ENCODE peak calls at places on chromosome 11, in nine cellular contexts. H is activated CD8-positive, alpha-beta memory T cell treated with anti-CD3 and anti-CD28 coated beads for 1 hour; R is stimulated activated CD4-positive, alpha-beta T cell treated with anti-CD3 and anti-CD28 coated beads, Interleukin-1b, Interleukin-23, amount 100 ng/mL, for 24 hours; Y is hepatic stellate cell; I is C1 segment of cervical spinal cord; N is activated CD4-positive, alpha-beta memory T cell treated with anti-CD3 and anti-CD28 coated beads, Interleukin-2, amount 10 ng/mL, durations not matched to agents 7 days and 5 days; Z is T1000; G is H1; P is NB4. S is an unnamed sample.

GRCh38 chr11:57349491-57350274 is 11.5 kb downstream of the P2RX3 start:
- DNase-seq in H (no peak), R (peak; percentile 53), Y (peak; percentile 81), I (peak; percentile 31), N (peak; percentile 62), Z (peak; percentile 27), G (peak; percentile 98), P (peak; percentile 63), S (no peak)

GRCh38 chr11:121614661-121615240 is 162.0 kb upstream of the SORL1-AS1 start:
- DNase-seq in H (no peak), R (no peak), Y (no peak), I (no peak), N (no peak), Z (no peak), G (no peak), P (no peak), S (no peak)

GRCh38 chr11:28463826-28464225 is 355.6 kb downstream of the METTL15 start:
- DNase-seq in H (no peak), R (no peak), Y (no peak), I (no peak), N (no peak), Z (no peak), G (no peak), P (no peak), S (no peak)

GRCh38 chr11:73308003-73308962 is at the start of gene ARHGEF17:
- DNase-seq in H (no peak), R (no peak), Y (peak; percentile 83), I (peak; percentile 71), N (peak; percentile 26), Z (no peak), G (peak; percentile 87), P (peak; percentile 96), S (no peak)

GRCh38 chr11:88421530-88421929 is 84.0 kb upstream of the CTSC start:
- DNase-seq in H (no peak), R (no peak), Y (no peak), I (no peak), N (peak; percentile 67), Z (no peak), G (no peak), P (peak; percentile 86), S (no peak)

GRCh38 chr11:117857734-117858369 is 18.6 kb downstream of the FXYD6 start:
- DNase-seq in H (no peak), R (no peak), Y (no peak), I (no peak), N (no peak), Z (no peak), G (no peak), P (no peak), S (no peak)

GRCh38 chr11:59801981-59802638 is 8.5 kb downstream of the MRPL16 start:
- DNase-seq in H (no peak), R (no peak), Y (no peak), I (peak; percentile 39), N (no peak), Z (no peak), G (no peak), P (no peak), S (no peak)

GRCh38 chr11:65116370-65117205 is 913 bp downstream of the ZNHIT2 start:
- DNase-seq in H (no peak), R (no peak), Y (no peak), I (no peak), N (peak; percentile 70), Z (no peak), G (peak; percentile 66), P (peak; percentile 70), S (no peak)

GRCh38 chr11:117620659-117621058 is 176.4 kb downstream of the DSCAML1 start:
- DNase-seq in H (no peak), R (no peak), Y (no peak), I (no peak), N (no peak), Z (no peak), G (no peak), P (no peak), S (no peak)

GRCh38 chr11:46006418-46007070 is 84.1 kb downstream of the LARGE2 start:
- DNase-seq in H (no peak), R (no peak), Y (peak; percentile 71), I (no peak), N (no peak), Z (peak; percentile 1), G (no peak), P (peak; percentile 76), S (peak; percentile 2)

GRCh38 chr11:69249641-69250502 is 44.1 kb upstream of the MYEOV start:
- DNase-seq in H (no peak), R (no peak), Y (no peak), I (no peak), N (no peak), Z (no peak), G (peak; percentile 67), P (no peak), S (no peak)

GRCh38 chr11:65425105-65425970 is 2.7 kb downstream of the NEAT1 start:
- DNase-seq in H (peak; percentile 78), R (no peak), Y (no peak), I (no peak), N (peak; percentile 86), Z (no peak), G (no peak), P (peak; percentile 90), S (no peak)

GRCh38 chr11:120215634-120216033 is 4.8 kb downstream of the OAF start:
- DNase-seq in H (no peak), R (no peak), Y (peak; percentile 86), I (no peak), N (no peak), Z (no peak), G (no peak), P (no peak), S (no peak)

GRCh38 chr11:110711776-110712642 is at the start of gene ARHGAP20:
- DNase-seq in H (no peak), R (no peak), Y (peak; percentile 86), I (peak; percentile 59), N (peak; percentile 46), Z (peak; percentile 31), G (peak; percentile 80), P (no peak), S (no peak)

GRCh38 chr11:86511086-86511551 is 136.4 kb downstream of the CCDC81 start:
- DNase-seq in H (no peak), R (no peak), Y (peak; percentile 41), I (no peak), N (no peak), Z (no peak), G (no peak), P (peak; percentile 23), S (no peak)

GRCh38 chr11:46392421-46393230 is 1.1 kb upstream of the CHRM4 start:
- DNase-seq in H (no peak), R (peak; percentile 58), Y (peak; percentile 96), I (peak; percentile 56), N (peak; percentile 83), Z (peak; percentile 84), G (peak; percentile 97), P (peak; percentile 89), S (no peak)

GRCh38 chr11:34449013-34449412 is 10.3 kb downstream of the CAT start:
- DNase-seq in H (no peak), R (no peak), Y (no peak), I (no peak), N (peak; percentile 21), Z (no peak), G (no peak), P (peak; percentile 84), S (no peak)

GRCh38 chr11:96426356-96427103 is 36.7 kb downstream of the JRKL start:
- DNase-seq in H (no peak), R (no peak), Y (peak; percentile 47), I (no peak), N (no peak), Z (no peak), G (no peak), P (peak; percentile 70), S (no peak)

GRCh38 chr11:128904872-128905344 is 13.8 kb downstream of the KCNJ5 start:
- DNase-seq in H (no peak), R (no peak), Y (peak; percentile 56), I (no peak), N (no peak), Z (no peak), G (peak; percentile 67), P (peak; percentile 91), S (no peak)

GRCh38 chr11:68053117-68053516 is 14.3 kb downstream of the TCIRG1 start:
- DNase-seq in H (no peak), R (no peak), Y (no peak), I (no peak), N (no peak), Z (no peak), G (no peak), P (peak; percentile 50), S (no peak)

GRCh38 chr11:75148436-75148983 is 2.4 kb upstream of the SLCO2B1 start:
- DNase-seq in H (no peak), R (no peak), Y (no peak), I (no peak), N (peak; percentile 35), Z (no peak), G (no peak), P (no peak), S (no peak)

GRCh38 chr11:69380921-69381581 is 87.1 kb downstream of the MYEOV start:
- DNase-seq in H (no peak), R (no peak), Y (no peak), I (no peak), N (no peak), Z (no peak), G (no peak), P (no peak), S (no peak)

GRCh38 chr11:15497366-15497765 is 382.6 kb downstream of the INSC start:
- DNase-seq in H (no peak), R (no peak), Y (no peak), I (no peak), N (no peak), Z (no peak), G (no peak), P (no peak), S (no peak)

GRCh38 chr11:15714641-15715399 is 600.1 kb downstream of the INSC start:
- DNase-seq in H (no peak), R (no peak), Y (no peak), I (no peak), N (no peak), Z (no peak), G (no peak), P (no peak), S (no peak)

GRCh38 chr11:19076744-19077589 is 16.4 kb upstream of the MRGPRX2 start:
- DNase-seq in H (peak; percentile 9), R (peak; percentile 47), Y (peak; percentile 57), I (peak; percentile 1), N (peak; percentile 65), Z (peak; percentile 3), G (peak; percentile 91), P (peak; percentile 46), S (no peak)

GRCh38 chr11:44351006-44351660 is 41.2 kb upstream of the ALX4 start:
- DNase-seq in H (no peak), R (no peak), Y (no peak), I (no peak), N (no peak), Z (no peak), G (no peak), P (peak; percentile 11), S (no peak)

GRCh38 chr11:43631732-43632131 is 48.8 kb upstream of the HSD17B12 start:
- DNase-seq in H (no peak), R (no peak), Y (no peak), I (no peak), N (no peak), Z (no peak), G (no peak), P (no peak), S (no peak)

GRCh38 chr11:75341583-75341982 is 9.9 kb downstream of the ARRB1 start:
- DNase-seq in H (no peak), R (no peak), Y (no peak), I (no peak), N (no peak), Z (no peak), G (no peak), P (peak; percentile 67), S (no peak)

GRCh38 chr11:8251767-8252295 is 11.8 kb downstream of the LMO1 start:
- DNase-seq in H (no peak), R (no peak), Y (no peak), I (no peak), N (no peak), Z (no peak), G (no peak), P (no peak), S (no peak)

GRCh38 chr11:80727315-80727714 is 1286.5 kb upstream of the TENM4 start:
- DNase-seq in H (no peak), R (no peak), Y (no peak), I (no peak), N (no peak), Z (no peak), G (peak; percentile 48), P (peak; percentile 5), S (no peak)

GRCh38 chr11:72652871-72653615 is 21.2 kb downstream of the PDE2A start:
- DNase-seq in H (no peak), R (no peak), Y (no peak), I (no peak), N (no peak), Z (no peak), G (peak; percentile 77), P (no peak), S (no peak)